ENCODE peak calls at places on chromosomes 12 and 14, in nine cellular contexts. One of them, this sample, is unnamed.
A peak's percentile ranks its signal among the peaks of the same experiment; 100 is the strongest.

GRCh38 chr14:55874785-55875184 is 243.4 kb upstream of the PELI2 start:
- DNase-seq in GM23248: no peak
- DNase-seq in naive thymus-derived CD4-positive, alpha-beta T cell: no peak
- DNase-seq in Peyer's patch: no peak
- DNase-seq in pancreas: no peak
- DNase-seq in left ventricle myocardium inferior: no peak
- DNase-seq in aorta: no peak
- DNase-seq in transverse colon: no peak
- DNase-seq in endothelial cell of umbilical vein: no peak
- DNase-seq in this sample: no peak

GRCh38 chr12:39145175-39145999 is 240.0 kb upstream of the CPNE8 start:
- DNase-seq in endothelial cell of umbilical vein: no peak
- DNase-seq in GM23248: peak; percentile 6
- DNase-seq in pancreas: peak; percentile 50
- DNase-seq in naive thymus-derived CD4-positive, alpha-beta T cell: no peak
- DNase-seq in left ventricle myocardium inferior: peak; percentile 37
- DNase-seq in transverse colon: peak; percentile 73
- DNase-seq in aorta: no peak
- DNase-seq in Peyer's patch: peak; percentile 70
- DNase-seq in this sample: peak; percentile 45

GRCh38 chr14:69696633-69697557 is 70.0 kb upstream of the SRSF5 start:
- DNase-seq in GM23248: peak; percentile 21
- DNase-seq in aorta: no peak
- DNase-seq in endothelial cell of umbilical vein: no peak
- DNase-seq in pancreas: no peak
- DNase-seq in Peyer's patch: no peak
- DNase-seq in transverse colon: no peak
- DNase-seq in naive thymus-derived CD4-positive, alpha-beta T cell: peak; percentile 5
- DNase-seq in left ventricle myocardium inferior: no peak
- DNase-seq in this sample: no peak

GRCh38 chr14:21107360-21107781 is 6.5 kb downstream of the TMEM253 start:
- DNase-seq in left ventricle myocardium inferior: no peak
- DNase-seq in aorta: no peak
- DNase-seq in pancreas: no peak
- DNase-seq in transverse colon: no peak
- DNase-seq in naive thymus-derived CD4-positive, alpha-beta T cell: no peak
- DNase-seq in endothelial cell of umbilical vein: no peak
- DNase-seq in GM23248: peak; percentile 60
- DNase-seq in Peyer's patch: no peak
- DNase-seq in this sample: no peak

GRCh38 chr14:36295642-36296627 is 24.5 kb downstream of the MBIP start:
- DNase-seq in Peyer's patch: no peak
- DNase-seq in endothelial cell of umbilical vein: no peak
- DNase-seq in GM23248: no peak
- DNase-seq in left ventricle myocardium inferior: no peak
- DNase-seq in transverse colon: no peak
- DNase-seq in pancreas: no peak
- DNase-seq in aorta: no peak
- DNase-seq in naive thymus-derived CD4-positive, alpha-beta T cell: no peak
- DNase-seq in this sample: no peak

GRCh38 chr12:56084958-56085543 is 5.1 kb downstream of the ERBB3 start:
- DNase-seq in endothelial cell of umbilical vein: peak; percentile 20
- DNase-seq in pancreas: peak; percentile 29
- DNase-seq in Peyer's patch: peak; percentile 67
- DNase-seq in GM23248: peak; percentile 17
- DNase-seq in left ventricle myocardium inferior: no peak
- DNase-seq in transverse colon: peak; percentile 41
- DNase-seq in aorta: no peak
- DNase-seq in naive thymus-derived CD4-positive, alpha-beta T cell: no peak
- DNase-seq in this sample: no peak

GRCh38 chr12:84637926-84638325 is 274.7 kb downstream of the SLC6A15 start:
- DNase-seq in aorta: no peak
- DNase-seq in endothelial cell of umbilical vein: no peak
- DNase-seq in naive thymus-derived CD4-positive, alpha-beta T cell: no peak
- DNase-seq in pancreas: no peak
- DNase-seq in Peyer's patch: no peak
- DNase-seq in GM23248: peak; percentile 53
- DNase-seq in left ventricle myocardium inferior: no peak
- DNase-seq in transverse colon: no peak
- DNase-seq in this sample: no peak

GRCh38 chr12:95465275-95465674 is 8.7 kb upstream of the METAP2 start:
- DNase-seq in transverse colon: no peak
- DNase-seq in endothelial cell of umbilical vein: no peak
- DNase-seq in GM23248: no peak
- DNase-seq in naive thymus-derived CD4-positive, alpha-beta T cell: no peak
- DNase-seq in left ventricle myocardium inferior: no peak
- DNase-seq in aorta: no peak
- DNase-seq in Peyer's patch: no peak
- DNase-seq in pancreas: no peak
- DNase-seq in this sample: no peak

DNA sequence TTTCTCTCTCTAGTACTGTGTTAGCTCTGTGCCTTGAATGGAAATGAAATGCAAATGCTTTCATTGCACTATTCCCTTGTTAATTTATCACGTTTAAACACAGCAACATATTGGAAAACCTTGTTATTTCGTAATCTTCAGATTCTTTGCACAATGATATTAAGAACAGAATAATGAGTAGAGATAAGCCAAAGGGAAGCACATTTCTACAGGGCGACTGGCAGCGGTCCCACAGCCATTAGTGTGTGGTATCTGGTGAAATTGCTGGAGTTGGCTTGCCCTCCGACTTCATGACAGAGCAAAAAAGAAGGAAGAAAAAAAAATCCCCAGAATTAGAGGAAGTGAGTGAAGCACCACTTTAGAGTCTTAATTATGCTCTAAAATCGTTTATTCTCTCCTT is 166.2 kb upstream of the E2F7 start:
- DNase-seq in endothelial cell of umbilical vein: peak; percentile 93
- DNase-seq in GM23248: peak; percentile 82
- DNase-seq in pancreas: peak; percentile 43
- DNase-seq in transverse colon: peak; percentile 63
- DNase-seq in naive thymus-derived CD4-positive, alpha-beta T cell: no peak
- DNase-seq in Peyer's patch: peak; percentile 68
- DNase-seq in aorta: peak; percentile 75
- DNase-seq in left ventricle myocardium inferior: peak; percentile 73
- DNase-seq in this sample: no peak
- H3K27ac ChIP-seq in endothelial cell of umbilical vein: no peak overlapping the region
- H3K27ac ChIP-seq in GM23248: peak overlapping the region; percentile 82
- H3K27ac ChIP-seq in pancreas: no peak overlapping the region
- H3K27ac ChIP-seq in transverse colon: no peak overlapping the region
- H3K27ac ChIP-seq in naive thymus-derived CD4-positive, alpha-beta T cell: no peak overlapping the region
- H3K27ac ChIP-seq in Peyer's patch: peak overlapping the region; percentile 8
- H3K27ac ChIP-seq in aorta: no peak overlapping the region
- H3K27ac ChIP-seq in left ventricle myocardium inferior: peak overlapping the region; percentile 64
- H3K27ac ChIP-seq in this sample: no peak overlapping the region

GRCh38 chr14:23430016-23430732 is 5.3 kb downstream of the MYH7 start:
- DNase-seq in naive thymus-derived CD4-positive, alpha-beta T cell: no peak
- DNase-seq in left ventricle myocardium inferior: no peak
- DNase-seq in Peyer's patch: no peak
- DNase-seq in aorta: no peak
- DNase-seq in transverse colon: no peak
- DNase-seq in endothelial cell of umbilical vein: no peak
- DNase-seq in GM23248: no peak
- DNase-seq in pancreas: no peak
- DNase-seq in this sample: no peak

GRCh38 chr14:23430733-23431105 is 4.7 kb downstream of the MYH7 start:
- DNase-seq in left ventricle myocardium inferior: no peak
- DNase-seq in naive thymus-derived CD4-positive, alpha-beta T cell: no peak
- DNase-seq in pancreas: no peak
- DNase-seq in endothelial cell of umbilical vein: no peak
- DNase-seq in GM23248: peak; percentile 49
- DNase-seq in transverse colon: no peak
- DNase-seq in Peyer's patch: no peak
- DNase-seq in aorta: no peak
- DNase-seq in this sample: peak; percentile 86

GRCh38 chr14:23432102-23432925 is 3.1 kb downstream of the MYH7 start:
- DNase-seq in transverse colon: no peak
- DNase-seq in Peyer's patch: no peak
- DNase-seq in endothelial cell of umbilical vein: no peak
- DNase-seq in aorta: no peak
- DNase-seq in left ventricle myocardium inferior: no peak
- DNase-seq in pancreas: no peak
- DNase-seq in GM23248: no peak
- DNase-seq in naive thymus-derived CD4-positive, alpha-beta T cell: no peak
- DNase-seq in this sample: no peak

GRCh38 chr14:23432946-23433345 is 2.5 kb downstream of the MYH7 start:
- DNase-seq in endothelial cell of umbilical vein: no peak
- DNase-seq in aorta: no peak
- DNase-seq in naive thymus-derived CD4-positive, alpha-beta T cell: no peak
- DNase-seq in Peyer's patch: peak; percentile 23
- DNase-seq in pancreas: no peak
- DNase-seq in GM23248: no peak
- DNase-seq in left ventricle myocardium inferior: no peak
- DNase-seq in transverse colon: no peak
- DNase-seq in this sample: no peak

GRCh38 chr14:23431486-23431885 is 4.0 kb downstream of the MYH7 start:
- DNase-seq in transverse colon: no peak
- DNase-seq in GM23248: no peak
- DNase-seq in naive thymus-derived CD4-positive, alpha-beta T cell: no peak
- DNase-seq in left ventricle myocardium inferior: no peak
- DNase-seq in Peyer's patch: peak; percentile 24
- DNase-seq in endothelial cell of umbilical vein: no peak
- DNase-seq in pancreas: no peak
- DNase-seq in aorta: no peak
- DNase-seq in this sample: no peak
- H3K4me3 ChIP-seq in transverse colon: no peak overlapping the region
- H3K4me3 ChIP-seq in GM23248: no peak overlapping the region
- H3K4me3 ChIP-seq in naive thymus-derived CD4-positive, alpha-beta T cell: no peak overlapping the region
- H3K4me3 ChIP-seq in left ventricle myocardium inferior: no peak overlapping the region
- H3K4me3 ChIP-seq in Peyer's patch: no peak overlapping the region
- H3K4me3 ChIP-seq in endothelial cell of umbilical vein: no peak overlapping the region
- H3K4me3 ChIP-seq in pancreas: no peak overlapping the region
- H3K4me3 ChIP-seq in aorta: no peak overlapping the region
- H3K4me3 ChIP-seq in this sample: no peak overlapping the region

DNA sequence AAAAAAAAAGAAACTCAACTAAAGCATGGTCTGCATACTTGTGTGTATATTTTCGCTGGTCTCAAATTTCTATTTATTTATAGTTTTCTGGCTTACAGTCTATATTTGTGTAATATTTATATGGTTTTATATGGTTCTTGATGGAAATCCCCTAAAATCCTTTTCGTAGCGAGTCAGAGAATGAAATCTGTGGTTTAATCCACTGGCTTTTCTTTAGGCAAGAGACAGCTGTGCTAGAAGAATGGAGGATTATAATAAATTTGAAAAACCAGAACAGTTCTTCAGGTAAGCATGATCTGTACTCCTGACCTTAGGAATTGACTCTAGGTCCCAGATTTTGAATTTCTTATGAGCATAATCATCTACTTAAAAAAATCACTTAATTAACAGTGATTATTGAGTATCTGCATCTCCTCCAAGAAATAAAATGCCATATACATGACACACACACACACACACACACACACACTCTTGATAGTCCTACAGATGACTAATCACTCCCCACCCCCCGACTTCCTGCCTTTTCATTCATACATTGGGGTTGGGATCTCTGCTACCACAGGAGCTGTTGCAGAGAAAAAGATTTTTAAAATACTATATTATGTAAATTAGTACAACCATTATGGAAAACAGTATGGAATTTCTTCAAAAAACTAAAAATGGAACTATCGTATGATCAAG is 113.4 kb downstream of the CRADD start:
- DNase-seq in aorta: no peak
- DNase-seq in pancreas: no peak
- DNase-seq in GM23248: peak; percentile 72
- DNase-seq in endothelial cell of umbilical vein: peak; percentile 75
- DNase-seq in Peyer's patch: no peak
- DNase-seq in transverse colon: no peak
- DNase-seq in left ventricle myocardium inferior: no peak
- DNase-seq in naive thymus-derived CD4-positive, alpha-beta T cell: no peak
- DNase-seq in this sample: no peak
- H3K27ac ChIP-seq in aorta: no peak overlapping the region
- H3K27ac ChIP-seq in pancreas: no peak overlapping the region
- H3K27ac ChIP-seq in GM23248: peak overlapping the region; percentile 29
- H3K27ac ChIP-seq in endothelial cell of umbilical vein: peak overlapping the region; percentile 48
- H3K27ac ChIP-seq in Peyer's patch: no peak overlapping the region
- H3K27ac ChIP-seq in transverse colon: no peak overlapping the region
- H3K27ac ChIP-seq in left ventricle myocardium inferior: no peak overlapping the region
- H3K27ac ChIP-seq in naive thymus-derived CD4-positive, alpha-beta T cell: no peak overlapping the region
- H3K27ac ChIP-seq in this sample: no peak overlapping the region

GRCh38 chr12:106142591-106143261 is 4.0 kb upstream of the NUAK1 start:
- DNase-seq in naive thymus-derived CD4-positive, alpha-beta T cell: no peak
- DNase-seq in endothelial cell of umbilical vein: no peak
- DNase-seq in Peyer's patch: no peak
- DNase-seq in aorta: no peak
- DNase-seq in transverse colon: no peak
- DNase-seq in GM23248: no peak
- DNase-seq in pancreas: no peak
- DNase-seq in left ventricle myocardium inferior: no peak
- DNase-seq in this sample: no peak

GRCh38 chr12:106146987-106147386 is 8.2 kb upstream of the NUAK1 start:
- DNase-seq in Peyer's patch: no peak
- DNase-seq in aorta: no peak
- DNase-seq in endothelial cell of umbilical vein: no peak
- DNase-seq in left ventricle myocardium inferior: no peak
- DNase-seq in GM23248: no peak
- DNase-seq in pancreas: no peak
- DNase-seq in transverse colon: no peak
- DNase-seq in naive thymus-derived CD4-positive, alpha-beta T cell: no peak
- DNase-seq in this sample: no peak

GRCh38 chr12:106147956-106148355 is 9.2 kb upstream of the NUAK1 start:
- DNase-seq in left ventricle myocardium inferior: peak; percentile 86
- DNase-seq in GM23248: no peak
- DNase-seq in endothelial cell of umbilical vein: no peak
- DNase-seq in naive thymus-derived CD4-positive, alpha-beta T cell: no peak
- DNase-seq in aorta: peak; percentile 83
- DNase-seq in transverse colon: peak; percentile 44
- DNase-seq in pancreas: peak; percentile 77
- DNase-seq in Peyer's patch: no peak
- DNase-seq in this sample: peak; percentile 79

GRCh38 chr12:106144847-106145246 is 6.1 kb upstream of the NUAK1 start:
- DNase-seq in endothelial cell of umbilical vein: no peak
- DNase-seq in left ventricle myocardium inferior: no peak
- DNase-seq in naive thymus-derived CD4-positive, alpha-beta T cell: no peak
- DNase-seq in pancreas: no peak
- DNase-seq in Peyer's patch: no peak
- DNase-seq in transverse colon: no peak
- DNase-seq in aorta: no peak
- DNase-seq in GM23248: peak; percentile 63
- DNase-seq in this sample: no peak

DNA sequence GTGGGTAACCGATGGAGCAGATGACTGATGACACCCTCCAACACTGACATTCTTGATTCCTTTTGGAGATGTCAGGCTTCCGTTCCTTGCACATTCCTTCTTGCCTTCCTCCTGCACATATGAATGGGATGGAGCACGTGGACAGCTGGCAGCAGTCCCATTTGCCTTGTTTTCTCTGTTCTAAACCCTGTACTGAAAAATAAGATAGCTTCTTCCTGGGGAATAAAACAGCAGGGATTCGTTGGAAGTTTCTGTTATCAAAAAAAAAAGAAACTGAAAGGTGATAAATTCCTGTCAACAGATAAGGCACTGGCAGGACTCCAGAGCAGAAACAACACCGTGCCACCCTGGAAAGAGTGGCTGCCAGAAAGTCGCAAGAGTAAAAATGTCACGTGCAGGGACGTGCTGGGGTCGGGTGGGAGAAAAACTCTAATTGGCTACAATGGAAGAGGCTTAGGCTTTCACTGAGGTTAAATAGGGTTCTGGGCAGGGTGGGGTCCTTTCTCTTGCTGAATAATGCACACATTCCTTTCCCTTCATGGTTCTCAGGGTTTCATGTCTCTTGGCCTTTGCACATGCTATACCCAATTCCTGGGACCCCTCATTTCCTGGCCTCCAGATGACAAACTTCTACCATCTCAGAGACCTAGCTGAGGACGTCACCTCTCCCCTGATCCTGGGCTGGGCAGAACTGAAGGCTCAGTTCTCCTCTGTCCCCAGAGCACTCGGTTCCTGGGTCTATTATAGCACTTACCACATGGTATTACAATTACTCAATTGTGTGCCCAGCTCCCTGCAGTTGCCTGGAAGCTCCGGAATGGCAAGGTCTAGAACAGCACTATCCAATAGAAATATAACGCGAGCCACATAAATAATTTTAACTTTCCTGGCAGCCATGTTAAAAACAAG is 7.0 kb upstream of the NUAK1 start:
- DNase-seq in left ventricle myocardium inferior: peak; percentile 56
- DNase-seq in aorta: no peak
- DNase-seq in Peyer's patch: peak; percentile 64
- DNase-seq in naive thymus-derived CD4-positive, alpha-beta T cell: no peak
- DNase-seq in pancreas: peak; percentile 47
- DNase-seq in transverse colon: peak; percentile 74
- DNase-seq in endothelial cell of umbilical vein: peak; percentile 84
- DNase-seq in GM23248: no peak
- DNase-seq in this sample: peak; percentile 57
- H3K4me3 ChIP-seq in left ventricle myocardium inferior: no peak overlapping the region
- H3K4me3 ChIP-seq in aorta: no peak overlapping the region
- H3K4me3 ChIP-seq in Peyer's patch: no peak overlapping the region
- H3K4me3 ChIP-seq in naive thymus-derived CD4-positive, alpha-beta T cell: no peak overlapping the region
- H3K4me3 ChIP-seq in pancreas: no peak overlapping the region
- H3K4me3 ChIP-seq in transverse colon: no peak overlapping the region
- H3K4me3 ChIP-seq in endothelial cell of umbilical vein: no peak overlapping the region
- H3K4me3 ChIP-seq in GM23248: no peak overlapping the region
- H3K4me3 ChIP-seq in this sample: peak overlapping the region; percentile 23

This sample was measured in dorsolateral prefrontal cortex.